ENCODE peak calls at places on chromosomes 2 and 18, in six cellular contexts. I, N, Y, K, D and O are unnamed samples.

GRCh38 chr2:192194065-192194865 is 468 bp downstream of the TMEFF2 start:
- DNase-seq in I (peak; percentile 66), N (no peak), D (no peak), K (no peak), Y (peak; percentile 39), O (no peak)

GRCh38 chr2:187055463-187055862 is 206.5 kb upstream of the ZSWIM2 start:
- DNase-seq in Y (no peak), D (no peak), I (no peak), K (no peak), N (peak; percentile 15), O (no peak)

GRCh38 chr2:23505984-23506380 is 121.0 kb downstream of the KLHL29 start:
- DNase-seq in K (no peak), I (no peak), N (no peak), D (no peak), Y (peak; percentile 23), O (no peak)

GRCh38 chr2:28949617-28950305 is 31.3 kb upstream of the TOGARAM2 start:
- DNase-seq in D (no peak), K (no peak), N (peak; percentile 29), Y (no peak), I (no peak), O (no peak)

GRCh38 chr2:172012688-172013358 is 13.1 kb downstream of the METAP1D start:
- DNase-seq in Y (no peak), K (no peak), I (no peak), D (no peak), N (peak; percentile 33), O (no peak)

GRCh38 chr18:1361931-1362330 is 457.3 kb downstream of the ADCYAP1 start:
- DNase-seq in K (no peak), D (no peak), N (no peak), Y (no peak), I (no peak), O (no peak)

GRCh38 chr2:216279459-216279858 is 92.8 kb downstream of the MARCHF4 start:
- DNase-seq in K (no peak), Y (peak; percentile 38), I (no peak), D (no peak), N (no peak), O (no peak)

GRCh38 chr2:147531299-147531698 is 313.5 kb upstream of the ACVR2A start:
- DNase-seq in I (no peak), K (no peak), D (no peak), Y (no peak), N (no peak), O (no peak)

GRCh38 chr2:69964353-69964831 is 3.0 kb upstream of the ASPRV1 start:
- DNase-seq in Y (no peak), D (no peak), K (no peak), N (peak; percentile 58), I (no peak), O (no peak)

GRCh38 chr2:8242734-8243133 is 439.1 kb upstream of the ID2 start:
- DNase-seq in Y (peak; percentile 53), N (no peak), I (no peak), D (no peak), K (no peak), O (no peak)

GRCh38 chr2:223585691-223586090 is 16.5 kb downstream of the SCG2 start:
- DNase-seq in I (no peak), K (no peak), Y (peak; percentile 28), D (no peak), N (no peak), O (peak; percentile 18)

GRCh38 chr2:72995420-72996151 is 75.9 kb downstream of the SFXN5 start:
- DNase-seq in N (no peak), Y (no peak), I (peak; percentile 41), D (no peak), K (no peak), O (no peak)

GRCh38 chr2:105325389-105325963 is 4.1 kb downstream of the TGFBRAP1 start:
- DNase-seq in K (no peak), Y (peak; percentile 55), I (no peak), N (no peak), D (no peak), O (no peak)

GRCh38 chr2:200750323-200750910 is 61.3 kb upstream of the BZW1 start:
- DNase-seq in N (no peak), K (no peak), Y (no peak), D (no peak), I (no peak), O (no peak)

GRCh38 chr2:189037518-189037917 is 63.3 kb downstream of the COL3A1 start:
- DNase-seq in Y (peak; percentile 59), K (no peak), D (no peak), I (no peak), N (no peak), O (no peak)

GRCh38 chr2:161570424-161571050 is 53.7 kb upstream of the SLC4A10 start:
- DNase-seq in I (no peak), Y (no peak), K (no peak), D (no peak), N (peak; percentile 10), O (peak; percentile 3)

GRCh38 chr2:219471476-219472371 is 27.0 kb upstream of the GMPPA start:
- DNase-seq in K (no peak), N (no peak), I (no peak), D (no peak), Y (no peak), O (no peak)

GRCh38 chr18:12254820-12255511 is 805 bp downstream of the CIDEA start:
- DNase-seq in K (no peak), N (no peak), D (no peak), Y (no peak), I (peak; percentile 63), O (no peak)
- TF ChIP-seq USF2 in K (no peak), N (no peak), D (no peak), Y (no peak), I (no peak), O (no peak)

GRCh38 chr18:23779696-23780303 is 90.5 kb downstream of the LAMA3 start:
- DNase-seq in K (peak; percentile 22), N (peak; percentile 54), D (no peak), I (no peak), Y (peak; percentile 28), O (peak; percentile 25)
- TF ChIP-seq RFX5 in K (no peak), N (no peak), D (no peak), I (no peak), Y (no peak), O (no peak)

DNA sequence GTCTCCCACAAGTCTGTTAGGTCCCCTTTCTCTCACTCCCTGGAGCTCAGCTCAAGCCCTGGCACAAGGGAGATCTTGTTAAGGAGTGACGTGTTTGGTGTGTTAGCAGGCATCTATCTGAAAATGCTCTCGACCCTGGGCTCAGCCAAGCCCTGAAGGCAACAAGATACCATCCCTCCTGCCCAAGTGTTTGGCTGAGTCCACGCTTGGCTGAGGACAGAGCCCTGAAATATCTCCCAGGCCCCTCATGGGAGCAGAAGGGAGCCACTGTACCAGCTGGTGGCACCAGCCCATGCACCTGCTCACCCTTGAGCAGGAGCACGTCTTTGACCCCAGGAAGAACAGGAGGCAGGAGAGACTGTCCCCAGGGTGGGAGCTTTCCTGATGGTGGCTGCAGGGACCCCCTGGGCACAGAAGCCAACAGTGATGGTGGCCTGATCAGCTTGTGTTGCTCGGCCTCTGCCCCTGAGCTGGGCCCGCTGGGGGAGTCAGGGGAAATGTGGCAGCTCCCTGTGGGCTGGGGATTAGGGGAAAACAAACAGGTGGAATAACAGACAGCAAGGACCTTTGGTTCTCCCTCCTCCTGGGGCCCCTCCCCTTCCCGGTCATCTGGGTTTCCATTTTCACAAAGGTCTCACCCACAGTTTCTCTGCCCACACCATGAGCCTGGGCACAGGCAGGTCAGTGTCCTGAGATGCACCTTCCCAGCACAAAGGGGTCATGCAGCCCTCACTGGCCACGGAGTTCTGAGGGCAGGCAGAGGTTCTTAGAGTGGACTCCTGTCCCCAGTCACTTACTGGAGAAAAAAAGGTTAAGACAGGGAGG is 91.6 kb downstream of the RHOB start:
- DNase-seq in D (no peak), I (no peak), N (peak; percentile 89), K (no peak), Y (no peak), O (no peak)
- TF ChIP-seq POLR2A in D (no peak), I (no peak), N (peak; percentile 58), K (no peak), Y (no peak), O (no peak)

DNA sequence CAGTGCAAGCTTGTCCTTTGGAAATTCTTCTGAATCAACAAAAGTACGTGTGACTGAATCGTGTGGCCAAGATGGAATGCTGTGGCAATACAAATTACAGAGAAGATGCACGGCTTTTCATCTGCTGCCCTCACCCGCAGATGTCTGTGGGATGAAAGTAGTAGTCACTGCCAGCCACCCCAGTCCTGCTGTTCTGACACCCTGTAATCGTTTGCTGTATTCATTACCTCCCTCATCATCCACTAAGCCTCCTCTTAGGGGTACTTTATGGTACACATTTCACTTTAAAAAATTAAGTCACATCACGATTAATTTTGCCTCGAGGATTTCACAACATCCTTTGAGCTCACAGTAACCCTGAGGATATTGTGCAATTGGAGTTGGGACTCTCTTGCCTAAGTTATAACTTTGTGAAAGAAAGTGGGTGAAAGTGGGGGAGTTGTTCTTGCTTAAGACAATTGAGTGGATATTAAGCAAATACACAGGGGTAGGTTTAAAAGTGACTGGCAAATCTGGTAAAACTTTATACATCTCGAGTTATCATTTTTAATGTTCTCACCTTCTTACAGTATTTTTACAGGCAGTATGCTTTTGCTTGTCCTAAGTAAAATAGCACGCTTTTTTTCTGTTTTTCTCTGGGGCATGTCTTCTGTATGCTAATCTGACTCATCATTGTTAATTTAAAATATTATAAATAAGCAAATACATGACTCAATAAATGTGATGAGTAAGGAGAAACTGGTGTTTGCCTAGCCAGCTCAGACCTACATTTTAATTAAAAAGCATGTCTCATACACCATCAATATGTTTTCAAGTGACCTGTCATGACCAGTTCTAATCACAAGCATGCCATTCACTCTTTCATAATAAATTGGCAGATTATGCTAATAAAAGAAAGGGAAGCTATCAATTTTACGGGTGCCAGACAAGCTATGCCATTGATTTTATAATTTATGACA is 680.9 kb downstream of the IRS1 start:
- DNase-seq in Y (peak; percentile 91), N (peak; percentile 81), D (no peak), K (no peak), I (no peak), O (peak; percentile 22)
- TF ChIP-seq USF2 in Y (no peak), N (no peak), D (no peak), K (no peak), I (no peak), O (no peak)

DNA sequence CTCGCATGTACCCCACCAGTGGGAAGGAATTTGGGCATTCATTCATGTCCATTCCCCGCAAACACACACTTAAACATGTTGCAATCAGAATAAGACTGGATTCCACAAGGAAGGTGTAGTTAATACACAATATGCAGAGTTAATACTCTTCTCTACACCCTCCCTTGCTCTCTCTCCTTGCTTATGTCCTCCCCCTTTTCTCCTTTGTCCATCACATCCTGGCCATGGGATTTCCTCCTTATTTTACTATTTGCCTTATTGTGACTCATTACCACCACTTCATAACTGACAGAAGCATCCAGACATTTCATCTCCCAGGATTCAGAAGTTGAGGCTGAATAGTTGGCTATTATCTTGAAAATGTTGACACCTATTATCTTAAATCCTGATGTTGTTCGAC is 473.9 kb upstream of the SPHKAP start:
- DNase-seq in D (no peak), N (no peak), I (no peak), K (no peak), Y (peak; percentile 10), O (no peak)
- TF ChIP-seq RFX5 in D (no peak), N (no peak), I (no peak), K (no peak), Y (no peak), O (no peak)